ENCODE peak calls at places on chromosomes 4 and X, in ten cellular contexts. One of them, this sample, is unnamed.
A peak's percentile ranks its signal among the peaks of the same experiment; 100 is the strongest.

GRCh38 chrX:85851418-85851817 is 195.9 kb downstream of the CHM start:
- DNase-seq in heart left ventricle: no peak
- DNase-seq in ovary: no peak
- DNase-seq in body of pancreas: peak; percentile 13
- DNase-seq in CD8-positive, alpha-beta T cell: no peak
- DNase-seq in upper lobe of right lung: peak; percentile 51
- DNase-seq in GM12865: peak; percentile 27
- DNase-seq in GM23338: peak; percentile 37
- DNase-seq in mucosa of descending colon: peak; percentile 50
- DNase-seq in psoas muscle: no peak
- DNase-seq in this sample: peak; percentile 67

GRCh38 chr4:79862842-79863241 is 210.2 kb downstream of the ANTXR2 start:
- DNase-seq in heart left ventricle: peak; percentile 28
- DNase-seq in ovary: no peak
- DNase-seq in body of pancreas: no peak
- DNase-seq in CD8-positive, alpha-beta T cell: no peak
- DNase-seq in upper lobe of right lung: no peak
- DNase-seq in GM12865: no peak
- DNase-seq in GM23338: no peak
- DNase-seq in mucosa of descending colon: no peak
- DNase-seq in psoas muscle: no peak
- DNase-seq in this sample: no peak

GRCh38 chr4:126766266-126766665 is 866.5 kb upstream of the INTU start:
- DNase-seq in heart left ventricle: peak; percentile 32
- DNase-seq in ovary: no peak
- DNase-seq in body of pancreas: no peak
- DNase-seq in CD8-positive, alpha-beta T cell: no peak
- DNase-seq in upper lobe of right lung: no peak
- DNase-seq in GM12865: no peak
- DNase-seq in GM23338: no peak
- DNase-seq in mucosa of descending colon: peak; percentile 19
- DNase-seq in psoas muscle: no peak
- DNase-seq in this sample: no peak

GRCh38 chr4:29588615-29589014 is 1131.6 kb upstream of the PCDH7 start:
- DNase-seq in heart left ventricle: no peak
- DNase-seq in ovary: no peak
- DNase-seq in body of pancreas: no peak
- DNase-seq in CD8-positive, alpha-beta T cell: no peak
- DNase-seq in upper lobe of right lung: no peak
- DNase-seq in GM12865: no peak
- DNase-seq in GM23338: no peak
- DNase-seq in mucosa of descending colon: no peak
- DNase-seq in psoas muscle: no peak
- DNase-seq in this sample: no peak

GRCh38 chrX:3518870-3519269 is 172.4 kb upstream of the MXRA5 start:
- DNase-seq in heart left ventricle: peak; percentile 44
- DNase-seq in ovary: no peak
- DNase-seq in body of pancreas: no peak
- DNase-seq in CD8-positive, alpha-beta T cell: no peak
- DNase-seq in upper lobe of right lung: no peak
- DNase-seq in GM12865: no peak
- DNase-seq in GM23338: no peak
- DNase-seq in mucosa of descending colon: peak; percentile 10
- DNase-seq in psoas muscle: peak; percentile 57
- DNase-seq in this sample: no peak

GRCh38 chrX:40746536-40746935 is 11.2 kb upstream of the MED14 start:
- DNase-seq in heart left ventricle: no peak
- DNase-seq in ovary: no peak
- DNase-seq in body of pancreas: no peak
- DNase-seq in CD8-positive, alpha-beta T cell: no peak
- DNase-seq in upper lobe of right lung: no peak
- DNase-seq in GM12865: no peak
- DNase-seq in GM23338: no peak
- DNase-seq in mucosa of descending colon: no peak
- DNase-seq in psoas muscle: no peak
- DNase-seq in this sample: no peak

GRCh38 chr4:727576-727975 is 21.9 kb downstream of the PCGF3 start:
- DNase-seq in heart left ventricle: no peak
- DNase-seq in ovary: no peak
- DNase-seq in body of pancreas: no peak
- DNase-seq in CD8-positive, alpha-beta T cell: no peak
- DNase-seq in upper lobe of right lung: no peak
- DNase-seq in GM12865: no peak
- DNase-seq in GM23338: no peak
- DNase-seq in mucosa of descending colon: no peak
- DNase-seq in psoas muscle: no peak
- DNase-seq in this sample: no peak

GRCh38 chr4:158758703-158759102 is 10.1 kb upstream of the FNIP2 start:
- DNase-seq in heart left ventricle: no peak
- DNase-seq in ovary: no peak
- DNase-seq in body of pancreas: no peak
- DNase-seq in CD8-positive, alpha-beta T cell: no peak
- DNase-seq in upper lobe of right lung: no peak
- DNase-seq in GM12865: no peak
- DNase-seq in GM23338: no peak
- DNase-seq in mucosa of descending colon: no peak
- DNase-seq in psoas muscle: no peak
- DNase-seq in this sample: no peak

GRCh38 chrX:38166478-38167083 is 54.1 kb downstream of the SRPX start:
- DNase-seq in heart left ventricle: no peak
- DNase-seq in ovary: no peak
- DNase-seq in body of pancreas: peak; percentile 12
- DNase-seq in CD8-positive, alpha-beta T cell: peak; percentile 0
- DNase-seq in upper lobe of right lung: no peak
- DNase-seq in GM12865: peak; percentile 33
- DNase-seq in GM23338: peak; percentile 51
- DNase-seq in mucosa of descending colon: peak; percentile 79
- DNase-seq in psoas muscle: no peak
- DNase-seq in this sample: no peak

GRCh38 chrX:65574356-65574755 is 39.8 kb upstream of the LAS1L start:
- DNase-seq in heart left ventricle: no peak
- DNase-seq in ovary: no peak
- DNase-seq in body of pancreas: no peak
- DNase-seq in CD8-positive, alpha-beta T cell: no peak
- DNase-seq in upper lobe of right lung: no peak
- DNase-seq in GM12865: no peak
- DNase-seq in GM23338: no peak
- DNase-seq in mucosa of descending colon: no peak
- DNase-seq in psoas muscle: no peak
- DNase-seq in this sample: no peak

GRCh38 chr4:46254788-46255187 is 130.9 kb upstream of the GABRG1 start:
- DNase-seq in heart left ventricle: no peak
- DNase-seq in ovary: no peak
- DNase-seq in body of pancreas: no peak
- DNase-seq in CD8-positive, alpha-beta T cell: no peak
- DNase-seq in upper lobe of right lung: no peak
- DNase-seq in GM12865: no peak
- DNase-seq in GM23338: no peak
- DNase-seq in mucosa of descending colon: no peak
- DNase-seq in psoas muscle: no peak
- DNase-seq in this sample: no peak

GRCh38 chr4:76589402-76589801 is 154.4 kb downstream of the SHROOM3 start:
- DNase-seq in heart left ventricle: no peak
- DNase-seq in ovary: no peak
- DNase-seq in body of pancreas: no peak
- DNase-seq in CD8-positive, alpha-beta T cell: no peak
- DNase-seq in upper lobe of right lung: no peak
- DNase-seq in GM12865: no peak
- DNase-seq in GM23338: peak; percentile 57
- DNase-seq in mucosa of descending colon: peak; percentile 69
- DNase-seq in psoas muscle: no peak
- DNase-seq in this sample: peak; percentile 58

GRCh38 chr4:139297001-139297410 is 4.3 kb upstream of the NAA15 start:
- DNase-seq in heart left ventricle: no peak
- DNase-seq in ovary: no peak
- DNase-seq in body of pancreas: no peak
- DNase-seq in CD8-positive, alpha-beta T cell: no peak
- DNase-seq in upper lobe of right lung: no peak
- DNase-seq in GM12865: peak; percentile 30
- DNase-seq in GM23338: no peak
- DNase-seq in mucosa of descending colon: no peak
- DNase-seq in psoas muscle: no peak
- DNase-seq in this sample: no peak

GRCh38 chr4:15656038-15656470 is 897 bp upstream of the FBXL5 start:
- DNase-seq in heart left ventricle: no peak
- DNase-seq in ovary: no peak
- DNase-seq in body of pancreas: no peak
- DNase-seq in CD8-positive, alpha-beta T cell: no peak
- DNase-seq in upper lobe of right lung: no peak
- DNase-seq in GM12865: no peak
- DNase-seq in GM23338: peak; percentile 88
- DNase-seq in mucosa of descending colon: no peak
- DNase-seq in psoas muscle: no peak
- DNase-seq in this sample: no peak

DNA sequence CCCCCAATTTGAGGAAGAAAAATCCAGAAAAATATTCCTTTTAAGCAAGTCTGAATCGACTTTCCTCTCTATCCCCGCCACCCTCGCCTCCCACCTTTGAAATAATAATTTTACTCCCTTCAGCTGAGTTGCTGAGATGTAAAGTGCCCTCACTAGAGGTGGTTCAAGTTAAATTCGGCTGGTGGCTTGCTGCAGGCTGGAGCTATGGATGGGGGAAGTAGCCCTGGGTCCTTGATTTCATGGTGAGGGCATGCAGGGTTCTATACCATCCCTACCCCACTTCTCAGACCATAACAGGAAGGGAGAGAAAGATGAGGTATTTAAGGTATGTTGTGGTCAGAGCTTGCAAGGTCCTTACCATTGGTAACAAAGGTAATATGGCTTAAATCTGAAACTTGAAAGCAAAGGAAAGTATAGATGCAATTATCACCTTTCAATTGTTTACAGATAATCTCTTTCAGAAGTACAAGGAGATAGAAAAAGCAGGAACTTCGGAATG is 440.0 kb downstream of the INPP4B start:
- DNase-seq in heart left ventricle: no peak
- DNase-seq in ovary: no peak
- DNase-seq in body of pancreas: no peak
- DNase-seq in CD8-positive, alpha-beta T cell: no peak
- DNase-seq in upper lobe of right lung: no peak
- DNase-seq in GM12865: peak; percentile 19
- DNase-seq in GM23338: peak; percentile 35
- DNase-seq in mucosa of descending colon: no peak
- DNase-seq in psoas muscle: no peak
- DNase-seq in this sample: peak; percentile 4
- H3K4me3 ChIP-seq in heart left ventricle: peak overlapping the region; percentile 56
- H3K4me3 ChIP-seq in ovary: no peak overlapping the region
- H3K4me3 ChIP-seq in body of pancreas: no peak overlapping the region
- H3K4me3 ChIP-seq in CD8-positive, alpha-beta T cell: peak overlapping the region; percentile 72
- H3K4me3 ChIP-seq in upper lobe of right lung: no peak overlapping the region
- H3K4me3 ChIP-seq in GM12865: peak overlapping the region; percentile 56
- H3K4me3 ChIP-seq in GM23338: peak overlapping the region; percentile 14
- H3K4me3 ChIP-seq in mucosa of descending colon: no peak overlapping the region
- H3K4me3 ChIP-seq in psoas muscle: peak overlapping the region; percentile 65
- H3K4me3 ChIP-seq in this sample: no peak overlapping the region

GRCh38 chrX:49308604-49309269 is 5.3 kb downstream of the GAGE10 start:
- DNase-seq in heart left ventricle: no peak
- DNase-seq in ovary: peak; percentile 49
- DNase-seq in body of pancreas: no peak
- DNase-seq in CD8-positive, alpha-beta T cell: peak; percentile 11
- DNase-seq in upper lobe of right lung: peak; percentile 68
- DNase-seq in GM12865: no peak
- DNase-seq in GM23338: no peak
- DNase-seq in mucosa of descending colon: peak; percentile 14
- DNase-seq in psoas muscle: no peak
- DNase-seq in this sample: no peak

GRCh38 chrX:49310371-49310770 is 6.9 kb downstream of the GAGE10 start:
- DNase-seq in heart left ventricle: no peak
- DNase-seq in ovary: no peak
- DNase-seq in body of pancreas: no peak
- DNase-seq in CD8-positive, alpha-beta T cell: no peak
- DNase-seq in upper lobe of right lung: no peak
- DNase-seq in GM12865: no peak
- DNase-seq in GM23338: peak; percentile 43
- DNase-seq in mucosa of descending colon: no peak
- DNase-seq in psoas muscle: no peak
- DNase-seq in this sample: no peak

GRCh38 chrX:49309401-49309981 is 6.0 kb downstream of the GAGE10 start:
- DNase-seq in heart left ventricle: no peak
- DNase-seq in ovary: no peak
- DNase-seq in body of pancreas: no peak
- DNase-seq in CD8-positive, alpha-beta T cell: peak; percentile 1
- DNase-seq in upper lobe of right lung: no peak
- DNase-seq in GM12865: no peak
- DNase-seq in GM23338: peak; percentile 80
- DNase-seq in mucosa of descending colon: peak; percentile 55
- DNase-seq in psoas muscle: no peak
- DNase-seq in this sample: no peak
- H3K4me3 ChIP-seq in heart left ventricle: peak overlapping the region; percentile 34
- H3K4me3 ChIP-seq in ovary: peak overlapping the region; percentile 36
- H3K4me3 ChIP-seq in body of pancreas: no peak overlapping the region
- H3K4me3 ChIP-seq in CD8-positive, alpha-beta T cell: peak overlapping the region; percentile 54
- H3K4me3 ChIP-seq in upper lobe of right lung: peak overlapping the region; percentile 46
- H3K4me3 ChIP-seq in GM12865: no peak overlapping the region
- H3K4me3 ChIP-seq in GM23338: peak overlapping the region; percentile 48
- H3K4me3 ChIP-seq in mucosa of descending colon: no peak overlapping the region
- H3K4me3 ChIP-seq in psoas muscle: peak overlapping the region; percentile 64
- H3K4me3 ChIP-seq in this sample: no peak overlapping the region

GRCh38 chr4:84497220-84497834 is 1.8 kb downstream of the NKX6-1 start:
- DNase-seq in heart left ventricle: no peak
- DNase-seq in ovary: no peak
- DNase-seq in body of pancreas: no peak
- DNase-seq in CD8-positive, alpha-beta T cell: no peak
- DNase-seq in upper lobe of right lung: no peak
- DNase-seq in GM12865: no peak
- DNase-seq in GM23338: peak; percentile 34
- DNase-seq in mucosa of descending colon: no peak
- DNase-seq in psoas muscle: no peak
- DNase-seq in this sample: peak; percentile 56
- H3K4me3 ChIP-seq in heart left ventricle: peak overlapping the region; percentile 38
- H3K4me3 ChIP-seq in ovary: peak overlapping the region; percentile 41
- H3K4me3 ChIP-seq in body of pancreas: no peak overlapping the region
- H3K4me3 ChIP-seq in CD8-positive, alpha-beta T cell: no peak overlapping the region
- H3K4me3 ChIP-seq in upper lobe of right lung: peak overlapping the region; percentile 39
- H3K4me3 ChIP-seq in GM12865: no peak overlapping the region
- H3K4me3 ChIP-seq in GM23338: peak overlapping the region; percentile 86
- H3K4me3 ChIP-seq in mucosa of descending colon: no peak overlapping the region
- H3K4me3 ChIP-seq in psoas muscle: peak overlapping the region; percentile 64
- H3K4me3 ChIP-seq in this sample: peak overlapping the region; percentile 57

DNA sequence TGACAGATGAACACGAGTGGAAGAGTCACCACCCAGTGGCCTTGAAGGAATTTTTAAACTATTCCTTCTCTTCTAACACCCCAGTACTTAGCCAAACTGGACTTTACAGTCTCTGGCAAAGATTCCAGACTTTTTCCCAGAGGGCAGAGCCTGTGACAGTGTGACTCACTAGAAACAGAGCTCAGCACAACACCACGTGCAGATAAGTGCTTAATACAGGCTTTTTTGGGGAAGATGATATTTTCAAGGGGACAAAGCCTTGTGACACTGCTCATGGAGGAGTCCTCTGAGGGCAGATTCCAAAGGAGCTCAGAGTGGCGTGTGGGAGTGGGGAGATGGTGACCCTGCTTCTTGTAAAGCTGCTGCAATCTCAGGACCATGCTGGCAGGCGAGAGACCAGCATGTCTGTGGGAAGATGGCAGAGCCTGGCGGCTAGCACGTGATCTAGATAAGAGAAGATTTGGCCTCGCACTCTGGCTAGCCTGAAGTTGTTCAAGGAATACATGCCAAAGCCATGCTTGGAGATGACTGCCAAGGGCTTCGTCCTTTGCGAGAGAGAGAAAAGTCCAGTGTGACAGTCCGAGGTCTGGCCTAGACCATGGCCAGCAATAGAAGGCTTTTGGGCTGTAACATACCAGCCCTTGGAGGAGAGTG is 2.4 kb downstream of the RAB33A start:
- DNase-seq in heart left ventricle: peak; percentile 45
- DNase-seq in ovary: no peak
- DNase-seq in body of pancreas: no peak
- DNase-seq in CD8-positive, alpha-beta T cell: no peak
- DNase-seq in upper lobe of right lung: no peak
- DNase-seq in GM12865: no peak
- DNase-seq in GM23338: no peak
- DNase-seq in mucosa of descending colon: no peak
- DNase-seq in psoas muscle: peak; percentile 25
- DNase-seq in this sample: peak; percentile 2
- H3K4me3 ChIP-seq in heart left ventricle: no peak overlapping the region
- H3K4me3 ChIP-seq in ovary: no peak overlapping the region
- H3K4me3 ChIP-seq in body of pancreas: no peak overlapping the region
- H3K4me3 ChIP-seq in CD8-positive, alpha-beta T cell: peak overlapping the region; percentile 74
- H3K4me3 ChIP-seq in upper lobe of right lung: no peak overlapping the region
- H3K4me3 ChIP-seq in GM12865: peak overlapping the region; percentile 68
- H3K4me3 ChIP-seq in GM23338: no peak overlapping the region
- H3K4me3 ChIP-seq in mucosa of descending colon: no peak overlapping the region
- H3K4me3 ChIP-seq in psoas muscle: no peak overlapping the region
- H3K4me3 ChIP-seq in this sample: no peak overlapping the region

This sample was measured in HAP-1.